ENCODE peak calls at places on chromosomes 13 and 19, in seven cellular contexts. One of them, this sample, is unnamed.

GRCh38 chr13:43325636-43326035 is 302.2 kb downstream of the DNAJC15 start:
- DNase-seq in fibroblast of pulmonary artery: no peak
- DNase-seq in WTC11: no peak
- DNase-seq in A673: no peak
- DNase-seq in astrocyte: no peak
- DNase-seq in NCI-H2107: no peak
- DNase-seq in Kasumi-1: no peak
- DNase-seq in this sample: no peak

GRCh38 chr13:95367309-95367843 is 66.1 kb upstream of the ABCC4 start:
- DNase-seq in Kasumi-1: no peak
- DNase-seq in A673: peak; percentile 83
- DNase-seq in fibroblast of pulmonary artery: no peak
- DNase-seq in NCI-H2107: no peak
- DNase-seq in WTC11: no peak
- DNase-seq in astrocyte: no peak
- DNase-seq in this sample: no peak

GRCh38 chr19:15475611-15476010 is 3.7 kb downstream of the PGLYRP2 start:
- DNase-seq in NCI-H2107: no peak
- DNase-seq in A673: no peak
- DNase-seq in astrocyte: no peak
- DNase-seq in fibroblast of pulmonary artery: no peak
- DNase-seq in WTC11: no peak
- DNase-seq in Kasumi-1: no peak
- DNase-seq in this sample: no peak

GRCh38 chr19:17090501-17091074 is 15.0 kb downstream of the MYO9B start:
- DNase-seq in A673: no peak
- DNase-seq in WTC11: no peak
- DNase-seq in Kasumi-1: peak; percentile 86
- DNase-seq in fibroblast of pulmonary artery: peak; percentile 79
- DNase-seq in astrocyte: peak; percentile 64
- DNase-seq in NCI-H2107: no peak
- DNase-seq in this sample: no peak

GRCh38 chr19:41154060-41154459 is 39.0 kb upstream of the CYP2S1 start:
- DNase-seq in A673: no peak
- DNase-seq in NCI-H2107: no peak
- DNase-seq in Kasumi-1: no peak
- DNase-seq in astrocyte: no peak
- DNase-seq in WTC11: no peak
- DNase-seq in fibroblast of pulmonary artery: no peak
- DNase-seq in this sample: no peak

GRCh38 chr13:77002590-77003190 is 10.8 kb downstream of the CLN5 start:
- DNase-seq in WTC11: no peak
- DNase-seq in fibroblast of pulmonary artery: peak; percentile 65
- DNase-seq in NCI-H2107: no peak
- DNase-seq in A673: peak; percentile 45
- DNase-seq in Kasumi-1: peak; percentile 56
- DNase-seq in astrocyte: no peak
- DNase-seq in this sample: no peak

GRCh38 chr13:69857188-69857821 is 250.3 kb upstream of the ATXN8OS start:
- DNase-seq in fibroblast of pulmonary artery: peak; percentile 44
- DNase-seq in Kasumi-1: peak; percentile 57
- DNase-seq in astrocyte: peak; percentile 7
- DNase-seq in WTC11: no peak
- DNase-seq in NCI-H2107: peak; percentile 29
- DNase-seq in A673: peak; percentile 58
- DNase-seq in this sample: no peak

GRCh38 chr19:11480927-11481776 is at the start of gene ELAVL3:
- DNase-seq in astrocyte: no peak
- DNase-seq in NCI-H2107: peak; percentile 23
- DNase-seq in fibroblast of pulmonary artery: no peak
- DNase-seq in WTC11: peak; percentile 69
- DNase-seq in Kasumi-1: no peak
- DNase-seq in A673: peak; percentile 55
- DNase-seq in this sample: no peak

GRCh38 chr19:13935765-13936486 is 2.3 kb downstream of the PODNL1 start:
- DNase-seq in Kasumi-1: no peak
- DNase-seq in astrocyte: no peak
- DNase-seq in WTC11: peak; percentile 70
- DNase-seq in NCI-H2107: no peak
- DNase-seq in A673: no peak
- DNase-seq in fibroblast of pulmonary artery: no peak
- DNase-seq in this sample: no peak

GRCh38 chr19:32688315-32688714 is 3.3 kb upstream of the NUDT19 start:
- DNase-seq in WTC11: no peak
- DNase-seq in fibroblast of pulmonary artery: no peak
- DNase-seq in Kasumi-1: no peak
- DNase-seq in astrocyte: no peak
- DNase-seq in A673: no peak
- DNase-seq in NCI-H2107: no peak
- DNase-seq in this sample: no peak

GRCh38 chr19:55066107-55066709 is 3.3 kb upstream of the RDH13 start:
- DNase-seq in Kasumi-1: no peak
- DNase-seq in astrocyte: no peak
- DNase-seq in fibroblast of pulmonary artery: no peak
- DNase-seq in A673: no peak
- DNase-seq in WTC11: no peak
- DNase-seq in NCI-H2107: no peak
- DNase-seq in this sample: no peak

GRCh38 chr19:53813996-53814395 is 10.1 kb downstream of the NLRP12 start:
- DNase-seq in Kasumi-1: no peak
- DNase-seq in WTC11: no peak
- DNase-seq in A673: no peak
- DNase-seq in astrocyte: peak; percentile 43
- DNase-seq in NCI-H2107: no peak
- DNase-seq in fibroblast of pulmonary artery: no peak
- DNase-seq in this sample: no peak

GRCh38 chr19:51166846-51167490 is 24.9 kb downstream of the SIGLEC7 start:
- DNase-seq in Kasumi-1: peak; percentile 52
- DNase-seq in fibroblast of pulmonary artery: no peak
- DNase-seq in WTC11: no peak
- DNase-seq in A673: no peak
- DNase-seq in NCI-H2107: no peak
- DNase-seq in astrocyte: no peak
- DNase-seq in this sample: peak; percentile 71

GRCh38 chr19:53879145-53880037 is 2.6 kb upstream of the PRKCG start:
- DNase-seq in fibroblast of pulmonary artery: peak; percentile 92
- DNase-seq in WTC11: peak; percentile 100
- DNase-seq in Kasumi-1: peak; percentile 75
- DNase-seq in A673: peak; percentile 97
- DNase-seq in NCI-H2107: no peak
- DNase-seq in astrocyte: peak; percentile 66
- DNase-seq in this sample: peak; percentile 73

GRCh38 chr19:50969413-50969760 is at the start of gene KLK6:
- DNase-seq in Kasumi-1: no peak
- DNase-seq in astrocyte: no peak
- DNase-seq in A673: no peak
- DNase-seq in NCI-H2107: no peak
- DNase-seq in fibroblast of pulmonary artery: no peak
- DNase-seq in WTC11: no peak
- DNase-seq in this sample: no peak

GRCh38 chr13:51153527-51153926 is 42.5 kb upstream of the C13orf42 start:
- DNase-seq in astrocyte: peak; percentile 4
- DNase-seq in WTC11: no peak
- DNase-seq in fibroblast of pulmonary artery: peak; percentile 9
- DNase-seq in NCI-H2107: no peak
- DNase-seq in Kasumi-1: no peak
- DNase-seq in A673: no peak
- DNase-seq in this sample: no peak

GRCh38 chr19:4539697-4540581 is at the start of gene LRG1:
- DNase-seq in NCI-H2107: no peak
- DNase-seq in astrocyte: no peak
- DNase-seq in Kasumi-1: peak; percentile 57
- DNase-seq in WTC11: no peak
- DNase-seq in fibroblast of pulmonary artery: peak; percentile 79
- DNase-seq in A673: no peak
- DNase-seq in this sample: peak; percentile 20

GRCh38 chr19:48739400-48739825 is 997 bp downstream of the RASIP1 start:
- DNase-seq in fibroblast of pulmonary artery: no peak
- DNase-seq in NCI-H2107: no peak
- DNase-seq in A673: no peak
- DNase-seq in Kasumi-1: no peak
- DNase-seq in WTC11: no peak
- DNase-seq in astrocyte: no peak
- DNase-seq in this sample: no peak

GRCh38 chr19:35038623-35039512 is 2.7 kb upstream of the HPN start:
- DNase-seq in WTC11: no peak
- DNase-seq in astrocyte: no peak
- DNase-seq in fibroblast of pulmonary artery: no peak
- DNase-seq in NCI-H2107: no peak
- DNase-seq in Kasumi-1: peak; percentile 12
- DNase-seq in A673: no peak
- DNase-seq in this sample: peak; percentile 37

GRCh38 chr19:41774515-41774980 is 19.2 kb downstream of the CEACAM6 start:
- DNase-seq in A673: no peak
- DNase-seq in WTC11: no peak
- DNase-seq in Kasumi-1: no peak
- DNase-seq in NCI-H2107: peak; percentile 32
- DNase-seq in fibroblast of pulmonary artery: no peak
- DNase-seq in astrocyte: no peak
- DNase-seq in this sample: no peak

GRCh38 chr13:22061371-22061805 is 390.5 kb downstream of the FGF9 start:
- DNase-seq in fibroblast of pulmonary artery: no peak
- DNase-seq in WTC11: no peak
- DNase-seq in A673: no peak
- DNase-seq in NCI-H2107: no peak
- DNase-seq in Kasumi-1: no peak
- DNase-seq in astrocyte: no peak
- DNase-seq in this sample: no peak